ENCODE peak calls at places on chromosomes 3 and 15, in seven cellular contexts. U, C, K, N, I, W and Z are unnamed samples.

GRCh38 chr15:40340038-40340739 is 550 bp downstream of the CCDC9B start:
- DNase-seq in U (no peak), C (peak), K (no peak), N (peak), I (peak), W (peak), Z (peak)

GRCh38 chr3:183491923-183492848 is 63.3 kb downstream of the KLHL6 start:
- DNase-seq in U (no peak), C (no peak), K (no peak), N (no peak), I (no peak), W (no peak), Z (no peak)

GRCh38 chr3:14227866-14228265 is 49.2 kb downstream of the LSM3 start:
- DNase-seq in U (no peak), C (no peak), K (no peak), N (no peak), I (no peak), W (no peak), Z (no peak)

GRCh38 chr15:99504071-99504822 is 61.5 kb upstream of the MEF2A start:
- DNase-seq in U (no peak), C (no peak), K (no peak), N (no peak), I (no peak), W (peak), Z (no peak)

GRCh38 chr3:64133272-64133671 is 92.0 kb downstream of the PRICKLE2 start:
- DNase-seq in U (no peak), C (no peak), K (no peak), N (no peak), I (no peak), W (no peak), Z (no peak)

GRCh38 chr3:186152361-186152798 is 43.5 kb upstream of the ETV5 start:
- DNase-seq in U (no peak), C (no peak), K (no peak), N (no peak), I (no peak), W (no peak), Z (no peak)

GRCh38 chr3:187802928-187803259 is 57.6 kb upstream of the BCL6 start:
- DNase-seq in U (no peak), C (no peak), K (no peak), N (no peak), I (no peak), W (no peak), Z (no peak)

GRCh38 chr3:50658416-50658815 is 16.3 kb upstream of the DOCK3 start:
- DNase-seq in U (no peak), C (no peak), K (no peak), N (no peak), I (no peak), W (no peak), Z (no peak)

GRCh38 chr15:52124270-52124878 is 11.8 kb upstream of the BCL2L10 start:
- DNase-seq in U (no peak), C (peak), K (no peak), N (no peak), I (no peak), W (no peak), Z (no peak)

GRCh38 chr3:143831208-143831607 is 17.1 kb downstream of the SLC9A9 start:
- DNase-seq in U (no peak), C (no peak), K (no peak), N (no peak), I (no peak), W (no peak), Z (no peak)

GRCh38 chr3:12759097-12759679 is at the start of gene TMEM40:
- DNase-seq in U (peak), C (peak), K (no peak), N (peak), I (no peak), W (no peak), Z (no peak)

GRCh38 chr3:22007376-22007775 is 256.4 kb upstream of the ZNF385D start:
- DNase-seq in U (no peak), C (no peak), K (no peak), N (no peak), I (no peak), W (no peak), Z (no peak)

GRCh38 chr3:143302638-143303171 is 183.1 kb downstream of the CHST2 start:
- DNase-seq in U (no peak), C (peak), K (no peak), N (no peak), I (peak), W (peak), Z (no peak)

GRCh38 chr3:184299488-184300376 is 691 bp downstream of the PSMD2 start:
- DNase-seq in U (no peak), C (no peak), K (no peak), N (no peak), I (no peak), W (no peak), Z (no peak)

GRCh38 chr15:88089019-88089603 is 167.4 kb downstream of the NTRK3 start:
- DNase-seq in U (no peak), C (no peak), K (no peak), N (no peak), I (no peak), W (no peak), Z (no peak)

GRCh38 chr3:193744048-193744821 is 151.2 kb downstream of the OPA1 start:
- DNase-seq in U (no peak), C (no peak), K (no peak), N (peak), I (no peak), W (no peak), Z (no peak)

GRCh38 chr3:44104668-44105321 is 136.9 kb upstream of the TOPAZ1 start:
- DNase-seq in U (peak), C (peak), K (no peak), N (no peak), I (no peak), W (no peak), Z (no peak)

GRCh38 chr3:58691997-58692396 is 25.4 kb upstream of the FAM3D start:
- DNase-seq in U (no peak), C (no peak), K (no peak), N (peak), I (no peak), W (no peak), Z (no peak)

GRCh38 chr3:132343018-132343612 is 25.9 kb downstream of the ACP3 start:
- DNase-seq in U (peak), C (peak), K (no peak), N (peak), I (no peak), W (no peak), Z (no peak)

GRCh38 chr3:187878776-187879524 is 133.7 kb upstream of the BCL6 start:
- DNase-seq in U (no peak), C (peak), K (no peak), N (no peak), I (no peak), W (no peak), Z (no peak)

GRCh38 chr3:125132815-125133214 is 77.0 kb upstream of the HEG1 start:
- DNase-seq in U (no peak), C (no peak), K (no peak), N (no peak), I (no peak), W (no peak), Z (no peak)

GRCh38 chr3:135448520-135448919 is 517.0 kb upstream of the PPP2R3A start:
- DNase-seq in U (no peak), C (no peak), K (no peak), N (no peak), I (no peak), W (no peak), Z (no peak)

GRCh38 chr3:42024578-42025387 is 62.9 kb upstream of the ULK4 start:
- DNase-seq in U (no peak), C (no peak), K (no peak), N (no peak), I (no peak), W (peak), Z (peak)

GRCh38 chr15:47756872-47757271 is 39.6 kb downstream of the SEMA6D start:
- DNase-seq in U (peak), C (peak), K (no peak), N (no peak), I (no peak), W (no peak), Z (no peak)

GRCh38 chr3:101854608-101855304 is 5.4 kb downstream of the NFKBIZ start:
- DNase-seq in U (no peak), C (no peak), K (no peak), N (no peak), I (no peak), W (no peak), Z (no peak)

GRCh38 chr15:47993051-47993450 is 127.7 kb upstream of the SLC24A5 start:
- DNase-seq in U (no peak), C (no peak), K (no peak), N (no peak), I (no peak), W (no peak), Z (no peak)

GRCh38 chr3:102451556-102451955 is 16.7 kb downstream of the ZPLD1 start:
- DNase-seq in U (no peak), C (no peak), K (no peak), N (no peak), I (no peak), W (no peak), Z (no peak)

GRCh38 chr3:142963266-142964149 is at the start of gene PAQR9:
- DNase-seq in U (no peak), C (peak), K (no peak), N (peak), I (peak), W (no peak), Z (peak)

GRCh38 chr3:45582407-45582806 is 12.1 kb upstream of the LIMD1 start:
- DNase-seq in U (no peak), C (no peak), K (no peak), N (no peak), I (no peak), W (no peak), Z (no peak)

GRCh38 chr3:45929042-45929679 is 14.1 kb upstream of the CXCR6 start:
- DNase-seq in U (no peak), C (peak), K (no peak), N (peak), I (no peak), W (no peak), Z (peak)

GRCh38 chr3:59930170-59930569 is 880.3 kb upstream of the CFAP20DC start:
- DNase-seq in U (no peak), C (no peak), K (no peak), N (no peak), I (no peak), W (no peak), Z (no peak)

GRCh38 chr3:64911138-64911537 is 223.3 kb upstream of the ADAMTS9 start:
- DNase-seq in U (no peak), C (no peak), K (no peak), N (no peak), I (no peak), W (no peak), Z (no peak)

GRCh38 chr15:65110676-65111292 is 4.2 kb downstream of the UBAP1L start:
- DNase-seq in U (no peak), C (no peak), K (no peak), N (no peak), I (no peak), W (peak), Z (no peak)

GRCh38 chr3:126522363-126522788 is 1.6 kb upstream of the CHST13 start:
- DNase-seq in U (no peak), C (peak), K (peak), N (peak), I (peak), W (peak), Z (peak)

GRCh38 chr15:40300771-40301170 is 7.0 kb downstream of the PLCB2 start:
- DNase-seq in U (no peak), C (no peak), K (no peak), N (no peak), I (no peak), W (no peak), Z (no peak)

GRCh38 chr15:61016087-61016486 is 213.0 kb downstream of the RORA start:
- DNase-seq in U (no peak), C (no peak), K (no peak), N (no peak), I (no peak), W (no peak), Z (no peak)

GRCh38 chr3:128398586-128398985 is 68.1 kb downstream of the DNAJB8 start:
- DNase-seq in U (no peak), C (no peak), K (no peak), N (no peak), I (no peak), W (no peak), Z (no peak)

GRCh38 chr3:36741285-36741684 is 23.1 kb downstream of the DCLK3 start:
- DNase-seq in U (no peak), C (no peak), K (no peak), N (no peak), I (no peak), W (no peak), Z (no peak)
- TF ChIP-seq CTCF in U (peak), C (no peak), K (no peak), N (peak), I (peak), W (no peak), Z (no peak)

GRCh38 chr3:11549580-11550140 is 94.1 kb downstream of the VGLL4 start:
- DNase-seq in U (no peak), C (no peak), K (no peak), N (no peak), I (peak), W (no peak), Z (no peak)
- TF ChIP-seq CTCF in U (no peak), C (no peak), K (no peak), N (no peak), I (no peak), W (no peak), Z (no peak)

DNA sequence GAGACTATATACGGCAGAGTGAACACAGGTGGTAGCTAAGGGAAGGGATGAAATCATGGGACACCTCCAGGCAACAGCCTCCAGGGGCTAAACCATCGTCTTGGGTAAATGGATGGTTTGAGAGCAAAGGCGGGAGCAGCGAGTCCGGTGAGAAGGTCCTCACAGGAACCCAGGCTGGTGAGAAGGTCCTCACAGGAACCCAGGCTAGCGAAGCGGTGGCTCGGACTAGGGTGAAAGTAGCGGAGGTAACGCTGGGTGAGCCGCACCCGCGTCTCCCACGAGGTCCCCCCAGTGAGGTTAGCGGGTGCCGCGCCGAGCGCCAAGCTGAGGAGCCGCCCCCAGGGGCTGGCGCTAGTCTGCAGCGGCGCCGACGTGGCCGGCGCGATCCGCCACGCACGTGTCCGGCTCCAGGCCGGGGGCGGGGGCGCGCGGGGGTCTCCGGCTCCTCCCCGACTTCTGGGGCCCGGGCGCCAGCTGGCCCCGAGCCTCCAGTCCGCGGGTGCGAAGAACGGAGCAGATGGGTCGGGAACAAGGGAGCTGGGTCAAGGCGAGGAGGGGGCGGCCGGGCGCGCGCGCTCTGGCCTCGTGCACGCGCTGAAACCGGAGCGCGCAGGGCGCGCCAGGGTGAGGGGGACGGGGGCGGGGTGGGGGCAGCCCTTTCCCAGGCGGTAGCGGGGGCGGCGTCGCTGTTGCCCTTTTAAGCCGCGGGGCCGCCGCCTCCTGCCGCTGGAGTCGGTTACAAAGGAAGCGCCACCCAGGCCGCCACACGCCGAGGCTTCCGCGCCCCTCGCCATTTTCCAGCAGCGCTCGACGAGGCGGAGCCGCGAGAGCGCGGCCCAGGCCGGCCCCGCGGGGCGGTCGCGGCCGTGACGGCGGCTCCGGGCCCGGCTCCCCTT is at the start of gene UBE2Q2:
- DNase-seq in U (no peak), C (peak), K (peak), N (peak), I (peak), W (peak), Z (peak)
- TF ChIP-seq CTCF in U (no peak), C (no peak), K (no peak), N (no peak), I (no peak), W (no peak), Z (no peak)

DNA sequence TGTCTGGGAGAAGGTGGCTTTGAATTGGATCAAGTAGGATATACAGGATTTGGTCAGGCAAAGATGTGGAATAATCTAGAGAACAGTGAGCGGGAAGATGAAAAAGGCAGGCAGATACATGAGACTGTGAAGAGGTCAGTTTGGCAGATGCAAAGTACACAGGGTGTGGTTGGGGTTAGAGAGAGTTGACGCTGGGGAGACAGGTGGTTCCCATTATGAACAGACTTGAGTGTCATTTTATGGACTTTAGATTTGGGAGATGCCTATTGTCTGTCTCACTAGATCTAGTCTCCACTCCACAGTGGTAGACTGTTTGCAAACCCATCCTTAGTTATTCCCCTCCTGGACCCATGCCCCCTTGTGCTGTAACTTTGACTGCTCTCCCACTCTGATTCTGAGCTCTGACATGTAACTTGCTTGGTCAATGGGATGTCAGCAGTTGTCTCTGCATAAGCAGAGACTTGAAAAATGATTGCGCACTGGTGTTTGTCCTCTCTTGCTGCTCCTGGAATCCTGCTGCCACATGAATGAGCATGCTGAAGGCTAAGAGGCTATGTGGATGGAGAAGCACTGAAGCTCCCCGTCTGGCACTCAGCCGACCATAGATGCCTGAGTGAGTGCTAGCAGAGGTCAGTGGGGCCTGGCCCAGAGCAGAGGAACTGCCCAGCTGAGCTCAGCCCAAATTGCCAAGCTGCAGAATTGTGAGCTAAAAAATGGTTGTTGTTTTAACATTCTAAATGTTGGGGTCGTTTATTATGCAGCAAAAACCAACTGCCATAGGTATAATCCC is 88.2 kb downstream of the FAM43A start:
- DNase-seq in U (no peak), C (no peak), K (no peak), N (no peak), I (no peak), W (peak), Z (no peak)
- TF ChIP-seq CTCF in U (no peak), C (no peak), K (no peak), N (no peak), I (no peak), W (no peak), Z (no peak)

DNA sequence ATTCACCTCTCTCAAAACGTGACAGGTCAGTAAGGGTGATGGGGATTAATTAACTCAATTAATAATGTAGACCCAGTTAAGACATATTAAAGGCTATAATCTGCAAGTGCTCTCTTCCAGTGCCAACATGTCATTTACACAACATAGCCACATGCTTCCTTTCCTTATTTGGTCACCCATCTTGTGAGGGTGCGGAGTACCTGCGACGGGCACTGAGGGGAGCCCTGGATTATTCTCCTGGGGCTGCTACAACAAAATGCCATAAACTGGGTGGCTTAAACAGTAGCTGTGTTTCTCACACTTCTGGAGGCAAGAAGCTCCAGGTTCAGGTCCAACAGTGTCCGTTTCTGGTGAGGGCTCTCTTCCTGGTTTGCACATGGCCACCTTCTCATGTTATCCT is 157.4 kb upstream of the LRTM1 start:
- DNase-seq in U (no peak), C (no peak), K (no peak), N (no peak), I (no peak), W (no peak), Z (no peak)
- TF ChIP-seq CTCF in U (no peak), C (no peak), K (no peak), N (no peak), I (no peak), W (no peak), Z (no peak)

DNA sequence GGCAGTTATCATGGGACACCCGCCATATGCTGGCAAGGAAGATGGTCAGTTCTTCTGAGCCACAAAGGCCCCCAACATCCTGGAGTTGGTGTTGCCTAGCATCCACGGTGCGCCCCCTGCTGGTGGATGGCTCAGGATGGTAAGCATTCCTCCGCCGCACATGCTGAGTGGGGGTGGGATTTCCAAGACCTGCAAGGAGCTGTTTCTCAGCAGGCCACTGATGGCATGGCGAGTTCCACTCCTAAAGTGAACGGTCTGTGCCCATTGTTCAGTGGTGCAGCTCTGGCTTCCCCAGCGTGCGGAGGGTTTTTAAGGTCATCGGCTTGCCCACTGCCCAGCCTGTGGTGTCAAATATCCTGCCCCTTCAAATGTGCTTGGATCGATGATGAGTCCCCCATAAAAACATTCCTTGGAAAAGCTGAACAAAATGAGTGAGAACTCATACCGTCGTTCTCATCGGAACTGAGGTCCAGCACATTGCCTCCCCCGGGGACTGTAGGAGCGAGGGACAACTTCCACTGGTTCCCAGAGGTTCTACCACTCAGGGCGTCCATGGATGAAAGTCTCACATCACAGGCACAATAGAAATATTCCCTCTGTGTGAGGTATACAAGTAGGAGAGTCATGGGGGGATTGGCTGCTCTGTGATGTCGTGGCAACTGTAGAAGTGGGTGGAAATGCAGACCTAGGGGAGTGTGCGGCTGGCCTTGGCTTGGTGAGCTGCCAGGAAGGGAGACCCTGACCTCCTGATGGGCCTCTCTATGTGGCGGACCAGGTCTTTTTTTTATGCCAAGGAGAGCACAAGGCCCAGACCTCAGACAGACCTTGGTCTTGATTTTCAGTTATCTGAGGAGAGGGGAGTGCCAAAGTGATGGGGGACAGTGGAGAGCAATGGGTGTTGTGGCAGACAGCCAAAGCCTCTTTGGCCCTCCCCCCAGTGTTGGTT is 102.0 kb downstream of the SNRPN start:
- DNase-seq in U (no peak), C (no peak), K (no peak), N (no peak), I (no peak), W (peak), Z (no peak)
- TF ChIP-seq CTCF in U (no peak), C (no peak), K (no peak), N (no peak), I (no peak), W (no peak), Z (no peak)

GRCh38 chr3:178840586-178840985 is 231.0 kb downstream of the ZMAT3 start:
- DNase-seq in U (no peak), C (no peak), K (no peak), N (no peak), I (no peak), W (no peak), Z (no peak)

GRCh38 chr3:178845446-178846118 is 226.0 kb downstream of the ZMAT3 start:
- DNase-seq in U (no peak), C (no peak), K (no peak), N (no peak), I (no peak), W (no peak), Z (no peak)

GRCh38 chr3:178835033-178835432 is 236.6 kb downstream of the ZMAT3 start:
- DNase-seq in U (no peak), C (no peak), K (no peak), N (no peak), I (no peak), W (no peak), Z (no peak)

GRCh38 chr3:178841011-178841410 is 230.6 kb downstream of the ZMAT3 start:
- DNase-seq in U (no peak), C (no peak), K (no peak), N (no peak), I (no peak), W (no peak), Z (no peak)
- TF ChIP-seq CTCF in U (no peak), C (no peak), K (no peak), N (no peak), I (no peak), W (no peak), Z (no peak)